ENCODE peak calls at places on chromosomes 3 and 15, in seven cellular contexts. R, D, I, Z, W, L and X are unnamed samples.

GRCh38 chr3:104032283-104032682 is 1334.4 kb upstream of the ALCAM start:
- DNase-seq in R (no peak), D (no peak), I (no peak), Z (no peak), W (no peak), L (no peak), X (no peak)

GRCh38 chr3:5258526-5258925 is 71.0 kb downstream of the EDEM1 start:
- DNase-seq in R (no peak), D (no peak), I (no peak), Z (no peak), W (no peak), L (no peak), X (no peak)

GRCh38 chr15:78540955-78541743 is 905 bp downstream of the PSMA4 start:
- DNase-seq in R (no peak), D (no peak), I (no peak), Z (peak), W (no peak), L (no peak), X (peak)

GRCh38 chr3:181326637-181327223 is 337.2 kb upstream of the DNAJC19 start:
- DNase-seq in R (no peak), D (no peak), I (no peak), Z (peak), W (no peak), L (no peak), X (peak)

GRCh38 chr3:44966795-44967278 is 9.1 kb downstream of the ZDHHC3 start:
- DNase-seq in R (no peak), D (no peak), I (no peak), Z (no peak), W (no peak), L (no peak), X (no peak)

GRCh38 chr3:87047857-87048256 is 56.9 kb upstream of the VGLL3 start:
- DNase-seq in R (no peak), D (no peak), I (no peak), Z (no peak), W (no peak), L (no peak), X (peak)

GRCh38 chr15:49187537-49188245 is 17.6 kb downstream of the GALK2 start:
- DNase-seq in R (no peak), D (no peak), I (no peak), Z (peak), W (no peak), L (no peak), X (no peak)

GRCh38 chr3:27720899-27721716 is 1.0 kb downstream of the EOMES start:
- DNase-seq in R (no peak), D (no peak), I (peak), Z (no peak), W (no peak), L (no peak), X (no peak)

GRCh38 chr15:84859143-84859542 is 25.3 kb upstream of the SLC28A1 start:
- DNase-seq in R (no peak), D (no peak), I (no peak), Z (no peak), W (peak), L (no peak), X (peak)

GRCh38 chr3:187758318-187758717 is 13.1 kb upstream of the BCL6 start:
- DNase-seq in R (no peak), D (no peak), I (no peak), Z (no peak), W (no peak), L (no peak), X (no peak)

GRCh38 chr3:66195347-66195783 is 25.4 kb upstream of the SLC25A26 start:
- DNase-seq in R (peak), D (peak), I (peak), Z (peak), W (peak), L (peak), X (peak)

GRCh38 chr3:69460034-69460433 is 74.1 kb upstream of the FRMD4B start:
- DNase-seq in R (no peak), D (no peak), I (no peak), Z (no peak), W (no peak), L (no peak), X (no peak)

GRCh38 chr3:182364723-182365650 is 428.3 kb upstream of the ATP11B start:
- DNase-seq in R (no peak), D (peak), I (no peak), Z (no peak), W (no peak), L (no peak), X (no peak)

GRCh38 chr3:182234881-182235280 is 523.2 kb downstream of the SOX2 start:
- DNase-seq in R (no peak), D (no peak), I (no peak), Z (no peak), W (no peak), L (no peak), X (no peak)

GRCh38 chr3:57004154-57004730 is 56.2 kb upstream of the SPATA12 start:
- DNase-seq in R (no peak), D (no peak), I (no peak), Z (no peak), W (no peak), L (no peak), X (peak)

GRCh38 chr3:47961815-47962606 is 54.2 kb downstream of the MAP4 start:
- DNase-seq in R (no peak), D (no peak), I (no peak), Z (no peak), W (no peak), L (no peak), X (no peak)

GRCh38 chr3:102536479-102536878 is 101.7 kb downstream of the ZPLD1 start:
- DNase-seq in R (no peak), D (no peak), I (no peak), Z (peak), W (no peak), L (no peak), X (peak)

GRCh38 chr3:99920530-99921376 is 103.1 kb downstream of the CMSS1 start:
- DNase-seq in R (peak), D (no peak), I (no peak), Z (peak), W (peak), L (no peak), X (no peak)

GRCh38 chr3:101963902-101964362 is 114.6 kb downstream of the NFKBIZ start:
- DNase-seq in R (no peak), D (no peak), I (no peak), Z (peak), W (no peak), L (no peak), X (no peak)